ENCODE peak calls at places on chromosomes 12 and 14, in six cellular contexts. One of them, this sample, is unnamed. For H3K4me1, the result is how much of the 10 kb centered on the place peaks cover.

GRCh38 chr12:120119395-120119973 is 2.9 kb upstream of the RAB35 start:
- DNase-seq in stomach: no peak
- DNase-seq in heart left ventricle: no peak
- DNase-seq in neuronal stem cell: no peak
- DNase-seq in tibial artery: no peak
- DNase-seq in HCT116: no peak
- DNase-seq in this sample: no peak

GRCh38 chr12:28777603-28778365 is 371.3 kb upstream of the FAR2 start:
- DNase-seq in heart left ventricle: no peak
- DNase-seq in stomach: no peak
- DNase-seq in tibial artery: no peak
- DNase-seq in neuronal stem cell: no peak
- DNase-seq in HCT116: no peak
- DNase-seq in this sample: no peak

GRCh38 chr14:52067873-52068740 is 752 bp downstream of the NID2 start:
- DNase-seq in neuronal stem cell: peak
- DNase-seq in tibial artery: no peak
- DNase-seq in heart left ventricle: peak
- DNase-seq in stomach: no peak
- DNase-seq in HCT116: no peak
- DNase-seq in this sample: peak

GRCh38 chr14:75604979-75605825 is 26.8 kb downstream of the FLVCR2 start:
- DNase-seq in HCT116: no peak
- DNase-seq in tibial artery: peak
- DNase-seq in neuronal stem cell: no peak
- DNase-seq in heart left ventricle: peak
- DNase-seq in stomach: no peak
- DNase-seq in this sample: peak

GRCh38 chr14:27672047-27672446 is 1074.2 kb upstream of the NOVA1 start:
- DNase-seq in heart left ventricle: no peak
- DNase-seq in HCT116: no peak
- DNase-seq in stomach: no peak
- DNase-seq in neuronal stem cell: no peak
- DNase-seq in tibial artery: no peak
- DNase-seq in this sample: no peak

GRCh38 chr14:91374897-91375747 is 42.5 kb downstream of the CCDC88C start:
- DNase-seq in tibial artery: no peak
- DNase-seq in HCT116: no peak
- DNase-seq in stomach: peak
- DNase-seq in neuronal stem cell: peak
- DNase-seq in heart left ventricle: no peak
- DNase-seq in this sample: peak

GRCh38 chr12:65561798-65562382 is 262.4 kb upstream of the HMGA2 start:
- DNase-seq in HCT116: no peak
- DNase-seq in neuronal stem cell: no peak
- DNase-seq in stomach: no peak
- DNase-seq in heart left ventricle: no peak
- DNase-seq in tibial artery: no peak
- DNase-seq in this sample: no peak

GRCh38 chr14:89249296-89249565 is 167.8 kb downstream of the FOXN3 start:
- DNase-seq in heart left ventricle: no peak
- DNase-seq in neuronal stem cell: no peak
- DNase-seq in stomach: no peak
- DNase-seq in tibial artery: no peak
- DNase-seq in HCT116: no peak
- DNase-seq in this sample: no peak

GRCh38 chr12:6104027-6104426 is 20.4 kb downstream of the VWF start:
- DNase-seq in HCT116: no peak
- DNase-seq in tibial artery: no peak
- DNase-seq in heart left ventricle: no peak
- DNase-seq in stomach: no peak
- DNase-seq in neuronal stem cell: no peak
- DNase-seq in this sample: no peak

GRCh38 chr12:54404061-54405004 is 14.7 kb downstream of the ITGA5 start:
- DNase-seq in heart left ventricle: no peak
- DNase-seq in neuronal stem cell: peak
- DNase-seq in tibial artery: peak
- DNase-seq in HCT116: peak
- DNase-seq in stomach: peak
- DNase-seq in this sample: peak

GRCh38 chr12:512933-513332 is 53.2 kb downstream of the B4GALNT3 start:
- DNase-seq in tibial artery: no peak
- DNase-seq in HCT116: no peak
- DNase-seq in stomach: peak
- DNase-seq in heart left ventricle: no peak
- DNase-seq in neuronal stem cell: no peak
- DNase-seq in this sample: no peak

GRCh38 chr14:96980835-96981234 is 183.7 kb downstream of the VRK1 start:
- DNase-seq in neuronal stem cell: no peak
- DNase-seq in heart left ventricle: no peak
- DNase-seq in tibial artery: no peak
- DNase-seq in stomach: no peak
- DNase-seq in HCT116: no peak
- DNase-seq in this sample: no peak
- H3K4me3 ChIP-seq in neuronal stem cell: no peak
- H3K4me3 ChIP-seq in heart left ventricle: no peak
- H3K4me3 ChIP-seq in tibial artery: no peak
- H3K4me3 ChIP-seq in stomach: no peak
- H3K4me3 ChIP-seq in HCT116: no peak
- H3K4me3 ChIP-seq in this sample: no peak

GRCh38 chr14:37593496-37594237 is 1.4 kb downstream of the FOXA1 start:
- DNase-seq in tibial artery: no peak
- DNase-seq in neuronal stem cell: no peak
- DNase-seq in HCT116: no peak
- DNase-seq in stomach: no peak
- DNase-seq in heart left ventricle: no peak
- DNase-seq in this sample: no peak
- H3K4me1 ChIP-seq in tibial artery: under half
- H3K4me1 ChIP-seq in neuronal stem cell: under half
- H3K4me1 ChIP-seq in HCT116: under half
- H3K4me1 ChIP-seq in stomach: under half
- H3K4me1 ChIP-seq in heart left ventricle: under half
- H3K4me1 ChIP-seq in this sample: under half

DNA sequence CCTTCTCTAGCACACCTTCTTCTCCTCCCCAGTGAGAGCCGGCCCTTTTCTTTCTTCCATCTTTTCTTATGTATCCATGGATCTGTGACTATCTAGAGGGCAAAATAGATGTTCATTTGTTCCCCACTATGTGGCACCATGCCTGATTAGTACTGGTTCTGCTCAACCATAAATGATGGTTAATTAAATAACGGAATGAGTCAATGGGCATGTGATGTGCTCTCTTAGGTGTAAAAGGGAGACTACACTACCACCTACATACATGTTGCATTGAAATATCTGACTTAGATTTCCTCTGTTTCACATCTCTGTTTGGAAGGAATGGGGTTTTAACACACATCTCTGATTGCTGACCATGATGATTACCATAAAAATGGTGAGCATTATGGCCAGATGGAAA is 116.5 kb downstream of the BTG1 start:
- DNase-seq in stomach: no peak
- DNase-seq in HCT116: no peak
- DNase-seq in neuronal stem cell: no peak
- DNase-seq in tibial artery: no peak
- DNase-seq in heart left ventricle: no peak
- DNase-seq in this sample: no peak
- H3K4me3 ChIP-seq in stomach: no peak
- H3K4me3 ChIP-seq in HCT116: no peak
- H3K4me3 ChIP-seq in neuronal stem cell: no peak
- H3K4me3 ChIP-seq in tibial artery: no peak
- H3K4me3 ChIP-seq in heart left ventricle: no peak
- H3K4me3 ChIP-seq in this sample: no peak

GRCh38 chr12:106247731-106248176 is at the start of gene CKAP4:
- DNase-seq in stomach: peak
- DNase-seq in neuronal stem cell: peak
- DNase-seq in heart left ventricle: peak
- DNase-seq in tibial artery: peak
- DNase-seq in HCT116: no peak
- DNase-seq in this sample: peak

GRCh38 chr12:106246891-106247730 is 709 bp downstream of the CKAP4 start:
- DNase-seq in neuronal stem cell: peak
- DNase-seq in heart left ventricle: peak
- DNase-seq in tibial artery: peak
- DNase-seq in stomach: peak
- DNase-seq in HCT116: no peak
- DNase-seq in this sample: peak

GRCh38 chr12:106248177-106248848 is 493 bp upstream of the CKAP4 start:
- DNase-seq in HCT116: no peak
- DNase-seq in stomach: peak
- DNase-seq in heart left ventricle: peak
- DNase-seq in neuronal stem cell: peak
- DNase-seq in tibial artery: peak
- DNase-seq in this sample: peak

GRCh38 chr12:106249411-106250135 is 1.8 kb upstream of the CKAP4 start:
- DNase-seq in stomach: no peak
- DNase-seq in neuronal stem cell: no peak
- DNase-seq in tibial artery: no peak
- DNase-seq in HCT116: no peak
- DNase-seq in heart left ventricle: no peak
- DNase-seq in this sample: no peak

DNA sequence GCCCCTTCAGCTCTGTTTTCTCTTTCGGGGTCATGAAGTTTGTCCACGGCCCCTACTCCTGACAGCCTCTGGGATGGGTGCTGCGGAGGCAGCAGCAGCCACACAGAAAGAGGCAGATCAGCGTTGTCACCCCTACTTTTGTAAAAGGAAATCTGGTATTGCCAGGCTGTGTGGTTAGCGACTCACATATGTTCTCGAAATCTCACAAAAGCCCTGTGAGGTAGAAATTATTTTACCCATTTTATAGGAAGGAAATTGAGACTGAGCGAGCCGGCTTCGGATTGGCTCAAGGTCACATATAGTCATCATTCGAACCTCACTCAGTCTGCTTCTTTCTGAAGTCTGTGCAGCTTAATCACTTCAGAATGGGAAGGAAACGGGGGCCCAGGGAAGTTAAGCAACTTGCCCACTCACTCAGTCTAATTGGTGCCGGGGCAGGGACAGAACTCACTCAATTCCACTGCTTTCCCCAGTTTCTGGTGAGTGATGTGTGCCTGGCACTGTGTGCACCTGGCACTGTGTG is 1.1 kb upstream of the CKAP4 start:
- DNase-seq in HCT116: no peak
- DNase-seq in stomach: no peak
- DNase-seq in heart left ventricle: no peak
- DNase-seq in tibial artery: peak
- DNase-seq in neuronal stem cell: no peak
- DNase-seq in this sample: no peak
- H3K4me1 ChIP-seq in HCT116: under half
- H3K4me1 ChIP-seq in stomach: under half
- H3K4me1 ChIP-seq in heart left ventricle: under half
- H3K4me1 ChIP-seq in tibial artery: under half
- H3K4me1 ChIP-seq in neuronal stem cell: under half
- H3K4me1 ChIP-seq in this sample: under half

GRCh38 chr12:97784904-97785303 is 322.3 kb downstream of the RMST start:
- DNase-seq in HCT116: no peak
- DNase-seq in neuronal stem cell: no peak
- DNase-seq in heart left ventricle: no peak
- DNase-seq in stomach: no peak
- DNase-seq in tibial artery: no peak
- DNase-seq in this sample: no peak
- H3K4me3 ChIP-seq in HCT116: no peak
- H3K4me3 ChIP-seq in neuronal stem cell: no peak
- H3K4me3 ChIP-seq in heart left ventricle: no peak
- H3K4me3 ChIP-seq in stomach: no peak
- H3K4me3 ChIP-seq in tibial artery: no peak
- H3K4me3 ChIP-seq in this sample: no peak

GRCh38 chr14:70889555-70889954 is 17.7 kb upstream of the PCNX1 start:
- DNase-seq in neuronal stem cell: no peak
- DNase-seq in heart left ventricle: no peak
- DNase-seq in tibial artery: no peak
- DNase-seq in stomach: no peak
- DNase-seq in HCT116: no peak
- DNase-seq in this sample: no peak
- H3K4me1 ChIP-seq in neuronal stem cell: under half
- H3K4me1 ChIP-seq in heart left ventricle: under half
- H3K4me1 ChIP-seq in tibial artery: under half
- H3K4me1 ChIP-seq in stomach: under half
- H3K4me1 ChIP-seq in HCT116: under half
- H3K4me1 ChIP-seq in this sample: under half

This sample was measured in body of pancreas.